ENCODE peak calls at places on chromosomes 3 and 15, in eight cellular contexts. K is bronchial epithelial cell, B is GM04504, U is upper lobe of right lung, P is progenitor cell of endocrine pancreas, V is ELR, C is fibroblast of lung, R is transverse colon. A is an unnamed sample.
A peak's percentile ranks its signal among the peaks of the same experiment; 100 is the strongest.

GRCh38 chr3:78035020-78035660 is 995.2 kb downstream of the ROBO2 start:
- DNase-seq in U (no peak), R (no peak), V (peak; percentile 3), K (no peak), B (no peak), C (no peak), P (no peak), A (no peak)

GRCh38 chr3:177463863-177464262 is 266.6 kb upstream of the TBL1XR1 start:
- DNase-seq in P (no peak), U (no peak), K (peak; percentile 50), B (no peak), C (peak; percentile 93), V (peak; percentile 59), R (no peak), A (no peak)

GRCh38 chr3:188721312-188721711 is 450.5 kb upstream of the TPRG1 start:
- DNase-seq in C (no peak), P (no peak), V (no peak), B (no peak), U (no peak), K (no peak), R (no peak), A (no peak)

GRCh38 chr3:46538803-46539442 is 27.2 kb downstream of the LRRC2 start:
- DNase-seq in P (no peak), C (peak; percentile 63), U (peak; percentile 73), V (peak; percentile 81), R (peak; percentile 83), B (peak; percentile 60), K (no peak), A (no peak)

GRCh38 chr3:115999598-115999997 is 376.3 kb downstream of the GAP43 start:
- DNase-seq in C (peak; percentile 25), R (no peak), U (no peak), V (no peak), B (no peak), P (no peak), K (no peak), A (no peak)

GRCh38 chr3:141063831-141064230 is 12.7 kb downstream of the SPSB4 start:
- DNase-seq in R (no peak), K (no peak), P (no peak), B (no peak), V (no peak), C (no peak), U (peak; percentile 32), A (no peak)

GRCh38 chr15:85625856-85626255 is 168.9 kb downstream of the KLHL25 start:
- DNase-seq in R (no peak), B (no peak), V (peak; percentile 64), P (no peak), K (peak; percentile 70), C (peak; percentile 94), U (no peak), A (no peak)

GRCh38 chr15:28873585-28874139 is 12.1 kb upstream of the APBA2 start:
- DNase-seq in P (no peak), U (no peak), C (no peak), V (no peak), R (no peak), K (no peak), B (no peak), A (no peak)

GRCh38 chr15:96264351-96264798 is 66.1 kb upstream of the NR2F2 start:
- DNase-seq in V (no peak), R (no peak), U (no peak), P (no peak), C (no peak), B (no peak), K (peak; percentile 95), A (no peak)

GRCh38 chr15:59008086-59008485 is 20.6 kb downstream of the RNF111 start:
- DNase-seq in V (no peak), P (no peak), B (no peak), U (no peak), R (no peak), C (no peak), K (no peak), A (no peak)

GRCh38 chr15:80272987-80273386 is 21.0 kb upstream of the CTXND1 start:
- DNase-seq in R (no peak), P (no peak), C (no peak), B (no peak), U (no peak), V (no peak), K (no peak), A (no peak)

A was measured in mesothelial cell of epicardium.